ENCODE peak calls at places on chromosomes 11 and 22, in nine cellular contexts. Y is GM23338, Q is MM.1S, K is HCT116, S is neural progenitor cell, V is PC-9, F is PC-3, T is fibroblast of lung, L is IMR-90. Z is an unnamed sample.

GRCh38 chr22:25627271-25627848 is 62.9 kb downstream of the GRK3 start:
- DNase-seq in Y (no peak), V (no peak), Q (no peak), S (no peak), K (no peak), L (peak), T (no peak), F (no peak), Z (no peak)

GRCh38 chr11:36092314-36093030 is 148.6 kb downstream of the LDLRAD3 start:
- DNase-seq in Y (peak), T (no peak), S (no peak), F (no peak), K (no peak), V (no peak), L (peak), Q (no peak), Z (no peak)

GRCh38 chr11:106381895-106382294 is 304.4 kb downstream of the AASDHPPT start:
- DNase-seq in K (no peak), V (peak), S (no peak), Y (peak), L (no peak), Q (no peak), F (peak), T (no peak), Z (no peak)

GRCh38 chr11:14259186-14259784 is 99.7 kb downstream of the RRAS2 start:
- DNase-seq in F (no peak), Y (peak), K (no peak), T (no peak), S (no peak), L (no peak), V (no peak), Q (no peak), Z (no peak)

GRCh38 chr11:10294289-10294953 is 402 bp upstream of the SBF2 start:
- DNase-seq in V (peak), T (peak), K (no peak), Q (no peak), Y (peak), F (peak), S (peak), L (peak), Z (no peak)

GRCh38 chr11:96306933-96307747 is 35.9 kb downstream of the MAML2 start:
- DNase-seq in Y (peak), L (peak), V (peak), S (peak), Q (no peak), F (peak), K (peak), T (peak), Z (no peak)

GRCh38 chr22:30314918-30315317 is 11.8 kb downstream of the TBC1D10A start:
- DNase-seq in L (peak), Q (no peak), V (no peak), F (no peak), Y (no peak), S (no peak), K (no peak), T (no peak), Z (no peak)

GRCh38 chr22:49994361-49995058 is 18.1 kb downstream of the IL17REL start:
- DNase-seq in Y (no peak), V (no peak), Q (no peak), T (no peak), S (no peak), L (no peak), F (no peak), K (no peak), Z (no peak)

GRCh38 chr22:50720301-50720845 is 17.6 kb upstream of the ACR start:
- DNase-seq in Q (no peak), Y (no peak), T (no peak), S (peak), F (no peak), K (no peak), L (no peak), V (no peak), Z (no peak)

GRCh38 chr11:112584674-112585073 is 324.0 kb upstream of the PLET1 start:
- DNase-seq in L (no peak), Y (peak), T (no peak), S (peak), V (no peak), F (peak), Q (peak), K (no peak), Z (peak)

GRCh38 chr11:56197367-56197766 is 20.9 kb downstream of the OR5J2 start:
- DNase-seq in T (no peak), S (no peak), V (no peak), K (no peak), L (no peak), Q (no peak), Y (no peak), F (no peak), Z (no peak)

GRCh38 chr11:121105063-121105480 is 4.0 kb downstream of the TECTA start:
- DNase-seq in L (peak), F (no peak), T (peak), V (no peak), K (no peak), S (no peak), Q (no peak), Y (no peak), Z (no peak)

GRCh38 chr11:124717421-124717785 is 22.3 kb upstream of the NRGN start:
- DNase-seq in F (peak), Q (no peak), V (no peak), T (no peak), K (no peak), S (no peak), Y (no peak), L (peak), Z (no peak)

GRCh38 chr22:29710922-29711593 is 8.7 kb upstream of the CABP7 start:
- DNase-seq in S (no peak), Q (no peak), V (no peak), T (no peak), Y (no peak), L (no peak), F (no peak), K (no peak), Z (no peak)

GRCh38 chr11:111324277-111324720 is 26.0 kb downstream of the POU2AF3 start:
- DNase-seq in Y (no peak), S (no peak), F (peak), V (no peak), Q (no peak), T (peak), L (peak), K (no peak), Z (no peak)

GRCh38 chr22:28907311-28908008 is 24.1 kb downstream of the ZNRF3 start:
- DNase-seq in F (no peak), V (no peak), S (no peak), Q (no peak), L (peak), Y (no peak), K (no peak), T (no peak), Z (no peak)

GRCh38 chr11:76885390-76886097 is 24.8 kb downstream of the ACER3 start:
- DNase-seq in Y (no peak), V (no peak), S (no peak), T (peak), Q (no peak), F (peak), K (no peak), L (peak), Z (no peak)

GRCh38 chr22:23553922-23554870 is 25.9 kb downstream of the IGLL1 start:
- DNase-seq in Q (no peak), F (no peak), L (no peak), Y (no peak), T (no peak), S (no peak), K (no peak), V (no peak), Z (no peak)

GRCh38 chr11:73787051-73787642 is 527 bp upstream of the MRPL48 start:
- DNase-seq in L (no peak), V (no peak), Y (no peak), S (no peak), F (no peak), T (no peak), K (no peak), Q (no peak), Z (peak)

GRCh38 chr22:22702874-22703570 is 58.6 kb downstream of the GGTLC2 start:
- DNase-seq in Q (no peak), S (no peak), T (no peak), Y (no peak), L (no peak), F (no peak), K (no peak), V (no peak), Z (no peak)

GRCh38 chr11:25711008-25711407 is 620.9 kb upstream of the ANO3 start:
- DNase-seq in S (no peak), V (no peak), T (peak), L (no peak), F (no peak), Y (no peak), Q (no peak), K (no peak), Z (no peak)

GRCh38 chr11:113934797-113935196 is 30.2 kb downstream of the HTR3B start:
- DNase-seq in Q (no peak), T (no peak), Y (no peak), L (no peak), S (no peak), F (no peak), K (no peak), V (no peak), Z (no peak)

GRCh38 chr22:22855617-22856308 is 31.9 kb upstream of the IGLL5 start:
- DNase-seq in L (no peak), V (no peak), K (no peak), F (peak), Y (peak), S (peak), Q (peak), T (no peak), Z (peak)

GRCh38 chr11:64009234-64009633 is 23.0 kb downstream of the OTUB1 start:
- DNase-seq in K (no peak), V (no peak), Y (no peak), Q (no peak), S (no peak), T (no peak), L (no peak), F (no peak), Z (no peak)

GRCh38 chr22:49971232-49972162 is 10.9 kb downstream of the PIM3 start:
- DNase-seq in S (peak), F (peak), T (peak), K (no peak), Y (peak), V (peak), L (no peak), Q (peak), Z (peak)

GRCh38 chr22:20956258-20957117 is 10.6 kb upstream of the AIFM3 start:
- DNase-seq in Q (no peak), F (peak), V (peak), T (peak), K (peak), S (peak), Y (peak), L (peak), Z (no peak)

GRCh38 chr11:118067006-118067405 is 9.9 kb upstream of the TMPRSS4 start:
- DNase-seq in F (no peak), S (no peak), V (no peak), Y (no peak), K (no peak), L (no peak), T (no peak), Q (no peak), Z (no peak)

GRCh38 chr22:17655289-17655688 is 16.7 kb downstream of the BCL2L13 start:
- DNase-seq in F (no peak), T (no peak), Q (no peak), K (no peak), S (no peak), L (no peak), Y (no peak), V (no peak), Z (no peak)

GRCh38 chr11:95364324-95365295 is 133.6 kb upstream of the SESN3 start:
- DNase-seq in V (no peak), K (no peak), L (no peak), F (peak), Q (no peak), Y (no peak), S (no peak), T (peak), Z (no peak)

GRCh38 chr22:32103648-32104326 is 55.3 kb downstream of the C22orf42 start:
- DNase-seq in F (peak), S (no peak), L (peak), K (peak), V (peak), T (peak), Q (no peak), Y (peak), Z (no peak)

GRCh38 chr22:24086310-24086709 is 75.2 kb downstream of the CABIN1 start:
- DNase-seq in V (no peak), Y (no peak), S (no peak), K (no peak), Q (no peak), T (no peak), F (no peak), L (no peak), Z (no peak)

GRCh38 chr11:125304876-125305275 is 140.3 kb downstream of the PKNOX2 start:
- DNase-seq in Y (no peak), L (no peak), K (no peak), V (no peak), Q (no peak), S (no peak), F (no peak), T (no peak), Z (no peak)

GRCh38 chr11:28090052-28090749 is 17.8 kb downstream of the KIF18A start:
- DNase-seq in L (peak), Q (no peak), T (peak), K (no peak), F (peak), V (no peak), S (no peak), Y (no peak), Z (no peak)
- H2AFZ ChIP-seq in L (no peak), Q (no peak), T (no peak), K (no peak), F (no peak), V (no peak), S (no peak), Y (no peak), Z (no peak)

GRCh38 chr22:33658775-33659174 is 261.5 kb downstream of the LARGE1 start:
- DNase-seq in K (no peak), F (no peak), S (no peak), Q (no peak), L (peak), T (peak), V (no peak), Y (no peak), Z (no peak)
- H2AFZ ChIP-seq in K (no peak), F (no peak), S (no peak), Q (no peak), L (peak), T (no peak), V (no peak), Y (no peak), Z (no peak)

GRCh38 chr22:36916034-36916433 is 2.6 kb downstream of the CSF2RB start:
- DNase-seq in F (no peak), K (no peak), Y (no peak), V (no peak), T (no peak), Q (no peak), L (no peak), S (no peak), Z (no peak)
- H2AFZ ChIP-seq in F (no peak), K (no peak), Y (no peak), V (no peak), T (no peak), Q (no peak), L (no peak), S (no peak), Z (no peak)

DNA sequence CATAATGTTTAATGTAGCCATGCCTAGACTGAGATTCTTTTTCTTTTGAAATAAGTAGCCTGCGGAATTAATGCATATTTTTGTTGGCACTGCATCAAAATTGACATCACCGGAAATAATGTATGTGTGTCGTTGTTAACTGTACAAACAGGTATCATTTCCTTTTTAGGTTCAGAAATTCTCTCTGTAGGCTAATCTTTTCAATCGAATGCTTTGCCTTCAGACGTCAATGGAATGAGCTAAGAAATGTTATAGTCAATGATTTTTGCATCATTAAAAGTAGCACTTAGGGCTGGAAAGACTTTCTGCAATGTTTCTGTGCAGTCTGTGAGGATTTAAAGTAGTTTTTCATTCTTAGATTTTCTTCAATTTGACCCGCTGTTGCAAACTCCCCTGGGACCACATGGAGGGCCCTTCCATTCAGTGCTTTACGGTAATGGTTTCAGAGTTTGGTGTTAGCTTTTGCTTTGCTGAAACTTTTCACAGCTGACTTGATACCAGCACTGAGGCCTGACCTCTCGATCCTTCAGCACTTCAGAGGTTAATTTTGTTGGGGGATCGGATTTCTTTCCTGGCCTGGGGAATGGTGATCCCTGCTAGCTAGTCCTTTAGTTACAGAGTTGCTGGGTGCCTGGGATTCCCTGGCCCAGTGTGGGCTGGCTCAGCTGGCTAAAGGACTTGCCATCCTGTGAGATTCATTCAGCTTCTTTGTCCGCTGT is 137.8 kb downstream of the DBX1 start:
- DNase-seq in F (peak), T (peak), S (peak), Y (peak), K (no peak), V (no peak), L (peak), Q (no peak), Z (no peak)
- H2AFZ ChIP-seq in F (no peak), T (no peak), S (peak), Y (no peak), K (no peak), V (no peak), L (no peak), Q (no peak), Z (no peak)

Z was measured in DND-41.